ENCODE peak calls at places on chromosomes 2 and 18, in seven cellular contexts. D is NCI-H774; N is NCI-H460; Q is stimulated activated CD4-positive, alpha-beta T cell treated with anti-CD3 and anti-CD28 coated beads, Interleukin-4, amount 100 ng/mL, for 24 hours; L is posterior vena cava; Y is NT2/D1; F is fibroblast of the conjunctiva. Z is an unnamed sample.
A peak's percentile ranks its signal among the peaks of the same experiment; 100 is the strongest.

GRCh38 chr2:130252880-130253645 is 54.8 kb upstream of the TUBA3E start:
- DNase-seq in D (no peak), N (peak; percentile 42), Q (no peak), L (no peak), Y (no peak), F (no peak), Z (no peak)

GRCh38 chr18:76932026-76932819 is 109.9 kb downstream of the ZNF236 start:
- DNase-seq in D (no peak), N (no peak), Q (no peak), L (peak; percentile 92), Y (no peak), F (peak; percentile 4), Z (peak; percentile 40)

GRCh38 chr2:211869134-211869533 is 669.5 kb downstream of the ERBB4 start:
- DNase-seq in D (no peak), N (no peak), Q (no peak), L (no peak), Y (no peak), F (no peak), Z (no peak)

GRCh38 chr2:30177440-30177839 is 30.6 kb downstream of the YPEL5 start:
- DNase-seq in D (no peak), N (no peak), Q (no peak), L (no peak), Y (no peak), F (no peak), Z (no peak)

GRCh38 chr2:237483018-237483731 is 3.9 kb upstream of the MLPH start:
- DNase-seq in D (no peak), N (peak; percentile 85), Q (no peak), L (no peak), Y (no peak), F (no peak), Z (peak; percentile 46)

GRCh38 chr18:35463050-35463449 is 34.7 kb downstream of the INO80C start:
- DNase-seq in D (no peak), N (no peak), Q (no peak), L (no peak), Y (no peak), F (no peak), Z (no peak)

GRCh38 chr18:53935803-53936202 is 288.7 kb downstream of the MBD2 start:
- DNase-seq in D (no peak), N (no peak), Q (no peak), L (no peak), Y (no peak), F (no peak), Z (no peak)

GRCh38 chr2:112691761-112692370 is 29.0 kb upstream of the NT5DC4 start:
- DNase-seq in D (no peak), N (no peak), Q (no peak), L (no peak), Y (no peak), F (no peak), Z (no peak)

GRCh38 chr2:50611261-50612020 is 420.5 kb downstream of the NRXN1 start:
- DNase-seq in D (no peak), N (no peak), Q (no peak), L (no peak), Y (no peak), F (no peak), Z (no peak)

GRCh38 chr18:32346667-32347066 is 124.0 kb downstream of the GAREM1 start:
- DNase-seq in D (no peak), N (no peak), Q (no peak), L (no peak), Y (peak; percentile 8), F (no peak), Z (no peak)

GRCh38 chr2:31381601-31382000 is 32.9 kb downstream of the XDH start:
- DNase-seq in D (no peak), N (no peak), Q (no peak), L (no peak), Y (no peak), F (no peak), Z (no peak)

GRCh38 chr2:106127282-106127771 is 66.8 kb downstream of the UXS1 start:
- DNase-seq in D (no peak), N (no peak), Q (no peak), L (no peak), Y (no peak), F (no peak), Z (no peak)

GRCh38 chr2:241926541-241927311 is 57.2 kb downstream of the RTP5 start:
- DNase-seq in D (no peak), N (no peak), Q (no peak), L (peak; percentile 73), Y (no peak), F (no peak), Z (no peak)

GRCh38 chr18:43396266-43396665 is 119.0 kb upstream of the SYT4 start:
- DNase-seq in D (no peak), N (peak; percentile 12), Q (no peak), L (no peak), Y (no peak), F (no peak), Z (no peak)

GRCh38 chr2:230318190-230319121 is 8.5 kb upstream of the SP140L start:
- DNase-seq in D (no peak), N (no peak), Q (no peak), L (no peak), Y (no peak), F (no peak), Z (no peak)

GRCh38 chr18:63346031-63346430 is 21.0 kb downstream of the KDSR start:
- DNase-seq in D (no peak), N (no peak), Q (no peak), L (no peak), Y (no peak), F (no peak), Z (no peak)

GRCh38 chr18:73514449-73514848 is 633.2 kb downstream of the FBXO15 start:
- DNase-seq in D (no peak), N (no peak), Q (no peak), L (no peak), Y (no peak), F (no peak), Z (no peak)

GRCh38 chr2:178491612-178492011 is 11.4 kb downstream of the PLEKHA3 start:
- DNase-seq in D (no peak), N (no peak), Q (no peak), L (no peak), Y (no peak), F (no peak), Z (no peak)

GRCh38 chr18:51726614-51727013 is 529.1 kb upstream of the MEX3C start:
- DNase-seq in D (no peak), N (no peak), Q (no peak), L (no peak), Y (no peak), F (no peak), Z (no peak)

GRCh38 chr2:60411295-60411694 is 142.2 kb downstream of the BCL11A start:
- DNase-seq in D (no peak), N (no peak), Q (no peak), L (no peak), Y (no peak), F (no peak), Z (no peak)

GRCh38 chr2:216410550-216410949 is 1.7 kb upstream of the SMARCAL1 start:
- DNase-seq in D (no peak), N (no peak), Q (no peak), L (no peak), Y (no peak), F (no peak), Z (no peak)

GRCh38 chr2:39666489-39667141 is 898 bp downstream of the TMEM178A start:
- DNase-seq in D (no peak), N (no peak), Q (no peak), L (no peak), Y (no peak), F (no peak), Z (no peak)

GRCh38 chr2:23414106-23414505 is 29.1 kb downstream of the KLHL29 start:
- DNase-seq in D (no peak), N (no peak), Q (no peak), L (no peak), Y (no peak), F (no peak), Z (no peak)

Z was measured in GM04504.